ENCODE peak calls at places on chromosomes 1 and 21, in seven cellular contexts. J is GM12891, Y is HepG2, X is H1, E is SK-N-SH, U is K562, D is GM12878. I is an unnamed sample.

GRCh38 chr21:42538479-42539275 is 25.0 kb downstream of the SLC37A1 start:
- DNase-seq in J (no peak), X (no peak), Y (no peak), D (no peak), U (no peak), E (no peak), I (no peak)

GRCh38 chr1:51300270-51300669 is 30.1 kb downstream of the TTC39A start:
- DNase-seq in Y (no peak), E (no peak), D (no peak), U (no peak), X (no peak), J (no peak), I (no peak)

GRCh38 chr1:226596531-226597165 is 48.1 kb downstream of the STUM start:
- DNase-seq in E (no peak), X (no peak), U (no peak), J (no peak), Y (no peak), D (no peak), I (no peak)

GRCh38 chr1:40897499-40897898 is 35.3 kb upstream of the CITED4 start:
- DNase-seq in E (no peak), D (no peak), Y (no peak), U (no peak), J (no peak), X (no peak), I (no peak)

GRCh38 chr1:2025491-2025981 is 6.4 kb downstream of the GABRD start:
- DNase-seq in D (no peak), Y (no peak), U (no peak), X (no peak), E (no peak), J (no peak), I (no peak)

GRCh38 chr1:97006044-97006676 is 284.6 kb downstream of the PTBP2 start:
- DNase-seq in J (no peak), U (no peak), X (no peak), D (peak), Y (no peak), E (no peak), I (no peak)

GRCh38 chr1:221791846-221792245 is 50.0 kb upstream of the DUSP10 start:
- DNase-seq in J (no peak), U (no peak), D (no peak), X (no peak), Y (no peak), E (no peak), I (no peak)

GRCh38 chr1:162056043-162056442 is 13.4 kb upstream of the NOS1AP start:
- DNase-seq in Y (peak), X (peak), J (peak), E (peak), U (peak), D (peak), I (peak)

GRCh38 chr1:89352421-89352820 is 11.4 kb upstream of the GBP6 start:
- DNase-seq in X (no peak), U (no peak), D (no peak), E (no peak), Y (no peak), J (no peak), I (no peak)

GRCh38 chr1:51957618-51958017 is 32.9 kb downstream of the RAB3B start:
- DNase-seq in X (no peak), E (no peak), J (no peak), U (no peak), D (no peak), Y (no peak), I (no peak)

GRCh38 chr1:162151900-162152829 is 82.7 kb downstream of the NOS1AP start:
- DNase-seq in U (no peak), X (no peak), D (no peak), Y (peak), J (no peak), E (no peak), I (no peak)

GRCh38 chr1:170586321-170586855 is 54.4 kb downstream of the GORAB start:
- DNase-seq in E (no peak), D (no peak), Y (no peak), U (no peak), X (no peak), J (no peak), I (no peak)

GRCh38 chr1:193113992-193114332 is 7.9 kb upstream of the CDC73 start:
- DNase-seq in Y (no peak), D (no peak), E (no peak), U (no peak), J (no peak), X (no peak), I (no peak)

GRCh38 chr1:67896826-67897225 is 63.6 kb upstream of the GNG12 start:
- DNase-seq in D (no peak), J (no peak), U (no peak), X (no peak), Y (no peak), E (no peak), I (no peak)

GRCh38 chr1:21335750-21336168 is 45.5 kb upstream of the ECE1 start:
- DNase-seq in D (no peak), U (no peak), E (peak), Y (no peak), J (no peak), X (no peak), I (no peak)

GRCh38 chr21:42566524-42567180 is 53.0 kb downstream of the SLC37A1 start:
- DNase-seq in E (no peak), D (no peak), U (no peak), X (no peak), J (no peak), Y (no peak), I (no peak)

GRCh38 chr1:56472860-56473259 is 106.5 kb downstream of the PLPP3 start:
- DNase-seq in X (no peak), J (peak), D (peak), U (no peak), E (no peak), Y (no peak), I (peak)

GRCh38 chr21:36511484-36512227 is 31.7 kb upstream of the CLDN14 start:
- DNase-seq in J (no peak), U (no peak), E (no peak), X (no peak), D (no peak), Y (no peak), I (no peak)

GRCh38 chr1:31647106-31647505 is 2.4 kb upstream of the PEF1 start:
- DNase-seq in U (no peak), E (no peak), Y (peak), D (no peak), J (no peak), X (no peak), I (no peak)

GRCh38 chr1:20390589-20391331 is 95.2 kb downstream of the CAMK2N1 start:
- DNase-seq in Y (no peak), X (no peak), U (no peak), J (no peak), D (no peak), E (no peak), I (no peak)

GRCh38 chr1:114093624-114094302 is 59.9 kb downstream of the SYT6 start:
- DNase-seq in U (no peak), X (no peak), J (no peak), Y (peak), E (no peak), D (no peak), I (no peak)

GRCh38 chr21:35020446-35020845 is 28.7 kb downstream of the RUNX1 start:
- DNase-seq in E (no peak), U (no peak), X (no peak), J (no peak), Y (no peak), D (no peak), I (no peak)

GRCh38 chr21:25427828-25428227 is 179.5 kb downstream of the MRPL39 start:
- DNase-seq in E (no peak), D (no peak), Y (no peak), J (no peak), X (no peak), U (no peak), I (no peak)

GRCh38 chr1:234941711-234942320 is 186.8 kb downstream of the TOMM20 start:
- DNase-seq in Y (no peak), U (no peak), X (no peak), E (no peak), D (no peak), J (no peak), I (no peak)

GRCh38 chr1:83583351-83584014 is 415.4 kb downstream of the TTLL7 start:
- DNase-seq in U (no peak), J (no peak), X (no peak), Y (no peak), E (no peak), D (no peak), I (no peak)

GRCh38 chr1:186286615-186287317 is 88.3 kb downstream of the TPR start:
- DNase-seq in U (no peak), X (no peak), D (no peak), E (no peak), J (no peak), Y (no peak), I (no peak)

GRCh38 chr1:7207875-7208646 is 422.8 kb downstream of the CAMTA1 start:
- DNase-seq in J (peak), Y (peak), X (peak), U (peak), D (no peak), E (peak), I (no peak)

GRCh38 chr1:229753764-229754553 is 127.9 kb downstream of the URB2 start:
- DNase-seq in D (no peak), Y (no peak), J (no peak), E (no peak), U (peak), X (no peak), I (no peak)

GRCh38 chr21:39096754-39097153 is 86.5 kb downstream of the PSMG1 start:
- DNase-seq in U (no peak), E (no peak), Y (no peak), J (no peak), X (peak), D (no peak), I (no peak)

GRCh38 chr1:23555949-23556640 is 3.2 kb downstream of the ID3 start:
- DNase-seq in X (peak), D (no peak), J (no peak), Y (peak), U (no peak), E (no peak), I (no peak)

GRCh38 chr1:234230414-234230862 is 142.8 kb upstream of the COA6 start:
- DNase-seq in J (no peak), X (no peak), E (no peak), U (no peak), D (no peak), Y (no peak), I (no peak)

GRCh38 chr1:154471304-154471703 is 30.7 kb upstream of the TDRD10 start:
- DNase-seq in D (no peak), U (no peak), Y (no peak), X (no peak), E (no peak), J (no peak), I (no peak)

GRCh38 chr1:178521241-178521640 is 8.3 kb downstream of the TEX35 start:
- DNase-seq in D (no peak), X (no peak), Y (no peak), U (no peak), J (no peak), E (no peak), I (no peak)

GRCh38 chr1:193321242-193321842 is 134.9 kb upstream of the B3GALT2 start:
- DNase-seq in U (no peak), X (no peak), D (no peak), J (no peak), E (no peak), Y (no peak), I (no peak)

GRCh38 chr1:223653015-223653414 is 12.5 kb downstream of the CAPN8 start:
- DNase-seq in J (no peak), Y (no peak), D (no peak), E (no peak), U (no peak), X (no peak), I (no peak)

GRCh38 chr1:151386002-151386401 is 13.4 kb upstream of the PSMB4 start:
- DNase-seq in D (no peak), U (no peak), J (no peak), X (no peak), E (no peak), Y (no peak), I (no peak)

GRCh38 chr1:160211010-160211790 is 6.0 kb downstream of the PEA15 start:
- DNase-seq in D (no peak), Y (no peak), X (no peak), J (no peak), U (peak), E (peak), I (no peak)

GRCh38 chr1:35714921-35715567 is 3.6 kb downstream of the C1orf216 start:
- DNase-seq in X (no peak), Y (no peak), D (no peak), J (no peak), E (no peak), U (no peak), I (no peak)

GRCh38 chr1:35718492-35719336 is at the start of gene C1orf216:
- DNase-seq in X (peak), D (no peak), U (peak), Y (no peak), J (peak), E (peak), I (peak)

GRCh38 chr1:35715568-35716002 is 3.1 kb downstream of the C1orf216 start:
- DNase-seq in U (peak), Y (peak), J (peak), D (peak), E (peak), X (peak), I (peak)

DNA sequence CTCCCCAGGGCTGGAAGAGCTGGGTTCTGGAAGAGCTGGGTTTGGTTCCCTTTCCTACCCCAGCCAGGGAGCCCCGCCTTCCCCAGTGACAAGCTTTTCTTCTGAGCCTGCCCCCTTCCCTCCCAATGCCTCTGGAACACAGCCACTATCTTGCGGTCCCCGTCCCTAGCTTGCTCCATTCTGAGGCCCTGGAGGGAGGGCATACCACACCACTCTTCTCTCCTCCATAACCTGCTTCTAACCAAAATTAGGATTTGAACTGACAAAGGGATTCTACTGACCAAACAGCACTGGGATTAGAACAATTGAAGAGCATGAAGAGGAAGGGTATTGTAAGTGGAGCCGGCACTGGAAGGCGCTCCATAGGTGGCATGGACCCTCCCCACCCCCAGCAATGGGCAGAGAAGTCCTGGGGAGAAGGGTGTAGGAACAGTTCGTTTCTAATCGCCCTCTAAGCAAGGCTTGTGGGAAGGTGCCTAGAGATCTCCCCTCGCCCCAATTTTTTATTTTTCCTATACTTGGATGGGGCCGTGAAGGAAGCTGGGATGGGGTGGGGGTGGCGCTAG is 690 bp downstream of the C1orf216 start:
- DNase-seq in J (no peak), Y (no peak), U (peak), D (no peak), X (peak), E (peak), I (no peak)
- TF ChIP-seq POLR2AphosphoS5 in J (no peak), Y (no peak), U (peak), D (no peak), X (no peak), E (no peak), I (no peak)

GRCh38 chr1:217528271-217528670 is 102.6 kb downstream of the GPATCH2 start:
- DNase-seq in Y (no peak), D (no peak), U (no peak), J (no peak), X (no peak), E (no peak), I (no peak)
- TF ChIP-seq TAF1 in Y (no peak), D (no peak), U (no peak), J (no peak), X (no peak), E (no peak), I (no peak)

DNA sequence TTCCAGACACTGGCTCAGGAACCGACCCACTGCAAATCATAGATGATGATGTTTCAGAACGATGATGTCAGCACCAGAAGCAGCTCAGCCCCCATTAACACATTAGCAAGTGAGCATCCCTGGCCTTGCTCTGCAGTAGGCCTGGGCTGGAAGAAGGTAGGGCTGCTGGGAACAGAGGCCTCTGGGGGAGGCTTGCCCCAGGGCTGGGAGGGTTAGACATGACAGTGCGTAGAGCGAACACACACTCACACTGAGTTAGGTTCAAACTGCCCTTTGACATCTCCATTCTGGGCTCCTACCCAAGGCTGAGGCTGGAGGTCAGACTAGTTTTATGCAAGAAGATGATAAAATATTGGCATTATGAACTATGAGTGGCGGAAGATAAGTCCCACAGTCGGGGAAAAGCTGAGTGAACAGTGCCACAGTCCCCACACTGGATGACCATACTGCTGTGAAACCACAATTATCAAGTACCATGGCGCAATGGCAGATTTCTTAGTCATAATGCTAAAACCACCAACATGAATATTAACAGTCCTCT is 91.1 kb downstream of the DMRTB1 start:
- DNase-seq in J (no peak), Y (no peak), E (peak), D (no peak), X (no peak), U (no peak), I (no peak)
- TF ChIP-seq POLR2AphosphoS5 in J (no peak), Y (no peak), E (no peak), D (no peak), X (no peak), U (no peak), I (no peak)

DNA sequence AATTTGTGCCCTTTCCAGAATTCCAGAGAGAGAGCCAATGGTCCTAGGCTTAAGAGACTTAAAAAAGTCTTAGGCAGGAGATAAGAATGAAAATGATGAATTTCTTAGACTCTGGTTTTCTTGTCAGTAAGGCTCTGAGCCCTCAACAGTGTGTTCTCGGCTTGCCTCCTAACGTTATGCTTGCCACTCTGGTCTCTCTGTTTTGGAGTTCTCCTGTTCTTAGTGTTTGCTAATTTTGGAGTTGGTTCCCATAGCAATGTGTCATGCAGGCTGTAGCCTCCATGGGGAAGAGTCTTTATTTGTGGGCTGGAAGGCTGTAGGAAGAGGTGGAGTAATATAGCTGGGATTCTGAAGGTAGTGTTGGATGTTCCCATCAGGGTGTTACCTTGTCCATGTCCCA is 19.9 kb downstream of the TBX19 start:
- DNase-seq in E (no peak), X (no peak), U (no peak), J (no peak), Y (no peak), D (no peak), I (no peak)
- TF ChIP-seq TAF1 in E (no peak), X (no peak), U (no peak), J (no peak), Y (no peak), D (no peak), I (no peak)

GRCh38 chr1:6148497-6149241 is 31.5 kb downstream of the CHD5 start:
- DNase-seq in Y (no peak), U (peak), X (peak), D (no peak), E (peak), J (peak), I (peak)
- TF ChIP-seq POLR2AphosphoS5 in Y (no peak), U (no peak), X (peak), D (no peak), E (no peak), J (no peak), I (no peak)

GRCh38 chr1:153346067-153346723 is 2.4 kb downstream of the PGLYRP4 start:
- DNase-seq in J (no peak), E (no peak), U (no peak), X (peak), D (no peak), Y (no peak), I (no peak)
- TF ChIP-seq TAF1 in J (no peak), E (no peak), U (no peak), X (no peak), D (no peak), Y (no peak), I (no peak)

I was measured in GM12892.